ENCODE peak calls at places on chromosomes 1 and 21, in nine cellular contexts. One of them, this sample, is unnamed.
A peak's percentile ranks its signal among the peaks of the same experiment; 100 is the strongest.

GRCh38 chr1:61299468-61299867 is 217.1 kb downstream of the NFIA start:
- DNase-seq in psoas muscle: no peak
- DNase-seq in neural progenitor cell: no peak
- DNase-seq in glutamatergic neuron: no peak
- DNase-seq in fibroblast of the aortic adventitia: peak; percentile 30
- DNase-seq in neural crest cell: no peak
- DNase-seq in H1: no peak
- DNase-seq in left ventricle myocardium inferior: no peak
- DNase-seq in bronchial epithelial cell: no peak
- DNase-seq in this sample: no peak

GRCh38 chr1:201739492-201740085 is 89.4 kb upstream of the IPO9 start:
- DNase-seq in left ventricle myocardium inferior: peak; percentile 74
- DNase-seq in H1: peak; percentile 77
- DNase-seq in glutamatergic neuron: peak; percentile 74
- DNase-seq in neural crest cell: peak; percentile 49
- DNase-seq in neural progenitor cell: peak; percentile 82
- DNase-seq in bronchial epithelial cell: peak; percentile 67
- DNase-seq in fibroblast of the aortic adventitia: no peak
- DNase-seq in psoas muscle: peak; percentile 46
- DNase-seq in this sample: peak; percentile 58

GRCh38 chr1:94104127-94104684 is 16.7 kb downstream of the ABCA4 start:
- DNase-seq in glutamatergic neuron: no peak
- DNase-seq in neural progenitor cell: no peak
- DNase-seq in bronchial epithelial cell: no peak
- DNase-seq in left ventricle myocardium inferior: no peak
- DNase-seq in psoas muscle: no peak
- DNase-seq in H1: no peak
- DNase-seq in fibroblast of the aortic adventitia: no peak
- DNase-seq in neural crest cell: no peak
- DNase-seq in this sample: no peak

GRCh38 chr1:26218906-26219494 is 15.0 kb upstream of the CEP85 start:
- DNase-seq in left ventricle myocardium inferior: peak; percentile 26
- DNase-seq in fibroblast of the aortic adventitia: no peak
- DNase-seq in H1: no peak
- DNase-seq in neural crest cell: no peak
- DNase-seq in bronchial epithelial cell: no peak
- DNase-seq in neural progenitor cell: no peak
- DNase-seq in psoas muscle: no peak
- DNase-seq in glutamatergic neuron: no peak
- DNase-seq in this sample: no peak

GRCh38 chr1:172699111-172699510 is 40.2 kb downstream of the FASLG start:
- DNase-seq in left ventricle myocardium inferior: no peak
- DNase-seq in glutamatergic neuron: no peak
- DNase-seq in fibroblast of the aortic adventitia: peak; percentile 22
- DNase-seq in psoas muscle: no peak
- DNase-seq in H1: no peak
- DNase-seq in bronchial epithelial cell: peak; percentile 91
- DNase-seq in neural crest cell: no peak
- DNase-seq in neural progenitor cell: no peak
- DNase-seq in this sample: no peak

GRCh38 chr1:155079487-155080249 is 1.0 kb downstream of the EFNA3 start:
- DNase-seq in H1: peak; percentile 68
- DNase-seq in fibroblast of the aortic adventitia: no peak
- DNase-seq in psoas muscle: no peak
- DNase-seq in left ventricle myocardium inferior: no peak
- DNase-seq in glutamatergic neuron: peak; percentile 56
- DNase-seq in neural progenitor cell: peak; percentile 46
- DNase-seq in neural crest cell: no peak
- DNase-seq in bronchial epithelial cell: no peak
- DNase-seq in this sample: no peak

GRCh38 chr1:180231506-180232420 is 1.7 kb downstream of the LHX4 start:
- DNase-seq in psoas muscle: no peak
- DNase-seq in neural crest cell: no peak
- DNase-seq in fibroblast of the aortic adventitia: peak; percentile 32
- DNase-seq in left ventricle myocardium inferior: no peak
- DNase-seq in neural progenitor cell: peak; percentile 82
- DNase-seq in glutamatergic neuron: no peak
- DNase-seq in H1: peak; percentile 77
- DNase-seq in bronchial epithelial cell: peak; percentile 20
- DNase-seq in this sample: peak; percentile 70

GRCh38 chr21:34272321-34272720 is 91.5 kb upstream of the KCNE2 start:
- DNase-seq in H1: no peak
- DNase-seq in neural progenitor cell: no peak
- DNase-seq in fibroblast of the aortic adventitia: no peak
- DNase-seq in bronchial epithelial cell: no peak
- DNase-seq in psoas muscle: no peak
- DNase-seq in left ventricle myocardium inferior: no peak
- DNase-seq in neural crest cell: no peak
- DNase-seq in glutamatergic neuron: no peak
- DNase-seq in this sample: no peak

GRCh38 chr1:10286244-10286643 is 75.9 kb downstream of the KIF1B start:
- DNase-seq in H1: no peak
- DNase-seq in psoas muscle: no peak
- DNase-seq in bronchial epithelial cell: no peak
- DNase-seq in neural crest cell: no peak
- DNase-seq in fibroblast of the aortic adventitia: peak; percentile 25
- DNase-seq in glutamatergic neuron: no peak
- DNase-seq in neural progenitor cell: no peak
- DNase-seq in left ventricle myocardium inferior: no peak
- DNase-seq in this sample: no peak

GRCh38 chr1:10288059-10288615 is 77.8 kb downstream of the KIF1B start:
- DNase-seq in neural crest cell: no peak
- DNase-seq in glutamatergic neuron: no peak
- DNase-seq in fibroblast of the aortic adventitia: no peak
- DNase-seq in left ventricle myocardium inferior: no peak
- DNase-seq in H1: no peak
- DNase-seq in bronchial epithelial cell: no peak
- DNase-seq in neural progenitor cell: no peak
- DNase-seq in psoas muscle: no peak
- DNase-seq in this sample: no peak

GRCh38 chr1:10291705-10292104 is 81.3 kb downstream of the KIF1B start:
- DNase-seq in H1: no peak
- DNase-seq in bronchial epithelial cell: no peak
- DNase-seq in neural crest cell: no peak
- DNase-seq in psoas muscle: no peak
- DNase-seq in left ventricle myocardium inferior: no peak
- DNase-seq in fibroblast of the aortic adventitia: no peak
- DNase-seq in glutamatergic neuron: no peak
- DNase-seq in neural progenitor cell: no peak
- DNase-seq in this sample: no peak

GRCh38 chr1:10283318-10283984 is 73.1 kb downstream of the KIF1B start:
- DNase-seq in neural progenitor cell: no peak
- DNase-seq in H1: no peak
- DNase-seq in psoas muscle: no peak
- DNase-seq in glutamatergic neuron: no peak
- DNase-seq in bronchial epithelial cell: no peak
- DNase-seq in neural crest cell: no peak
- DNase-seq in left ventricle myocardium inferior: no peak
- DNase-seq in fibroblast of the aortic adventitia: no peak
- DNase-seq in this sample: peak; percentile 45

GRCh38 chr1:10287023-10287645 is 76.8 kb downstream of the KIF1B start:
- DNase-seq in glutamatergic neuron: no peak
- DNase-seq in fibroblast of the aortic adventitia: peak; percentile 63
- DNase-seq in psoas muscle: no peak
- DNase-seq in neural progenitor cell: no peak
- DNase-seq in left ventricle myocardium inferior: no peak
- DNase-seq in bronchial epithelial cell: no peak
- DNase-seq in H1: no peak
- DNase-seq in neural crest cell: no peak
- DNase-seq in this sample: no peak
- TF ChIP-seq CTCF in glutamatergic neuron: no peak
- TF ChIP-seq CTCF in fibroblast of the aortic adventitia: no peak
- TF ChIP-seq CTCF in psoas muscle: no peak
- TF ChIP-seq CTCF in neural progenitor cell: no peak
- TF ChIP-seq CTCF in left ventricle myocardium inferior: no peak
- TF ChIP-seq CTCF in bronchial epithelial cell: no peak
- TF ChIP-seq CTCF in H1: no peak
- TF ChIP-seq CTCF in neural crest cell: no peak
- TF ChIP-seq CTCF in this sample: no peak

DNA sequence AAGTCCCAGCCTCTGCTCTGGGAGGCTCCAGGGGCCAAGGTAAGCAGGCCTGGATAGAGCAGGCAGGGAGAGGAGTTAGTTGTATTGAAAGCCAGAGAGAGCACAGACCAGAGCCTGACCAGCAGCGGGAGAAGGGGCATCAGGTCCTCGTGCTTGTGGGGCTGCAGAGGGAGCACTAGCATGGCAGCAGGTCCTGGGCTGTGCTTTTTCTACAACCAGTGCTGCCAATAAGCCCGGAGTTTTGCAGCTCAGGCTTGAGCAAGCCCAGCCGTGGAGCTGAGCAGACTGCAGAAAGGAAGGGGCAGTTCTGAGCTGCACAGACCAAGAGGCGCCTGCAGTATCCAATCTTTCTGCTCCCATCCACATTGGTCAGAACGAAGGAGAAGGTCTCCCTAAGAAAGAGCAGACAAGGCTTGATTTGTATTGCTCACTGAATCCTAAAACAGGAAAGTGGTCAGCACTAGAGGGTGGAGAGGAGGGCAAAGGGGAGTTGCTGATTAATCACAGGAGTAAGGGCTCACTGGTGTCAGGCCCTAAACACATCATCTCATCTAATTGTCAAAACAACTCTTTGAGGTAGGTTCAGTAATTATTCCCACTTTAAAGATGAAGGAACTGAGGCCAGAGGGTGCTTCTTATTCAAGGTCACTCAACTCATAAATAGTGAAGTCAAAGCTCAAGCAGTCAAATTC is 2.7 kb downstream of the DENND2D start:
- DNase-seq in glutamatergic neuron: peak; percentile 43
- DNase-seq in fibroblast of the aortic adventitia: no peak
- DNase-seq in psoas muscle: no peak
- DNase-seq in left ventricle myocardium inferior: no peak
- DNase-seq in neural progenitor cell: peak; percentile 64
- DNase-seq in H1: peak; percentile 68
- DNase-seq in neural crest cell: no peak
- DNase-seq in bronchial epithelial cell: no peak
- DNase-seq in this sample: peak; percentile 58
- TF ChIP-seq CTCF in glutamatergic neuron: peak; percentile 20
- TF ChIP-seq CTCF in fibroblast of the aortic adventitia: peak; percentile 32
- TF ChIP-seq CTCF in psoas muscle: no peak
- TF ChIP-seq CTCF in left ventricle myocardium inferior: peak; percentile 16
- TF ChIP-seq CTCF in neural progenitor cell: peak; percentile 57
- TF ChIP-seq CTCF in H1: peak; percentile 86
- TF ChIP-seq CTCF in neural crest cell: peak; percentile 48
- TF ChIP-seq CTCF in bronchial epithelial cell: peak; percentile 22
- TF ChIP-seq CTCF in this sample: peak; percentile 68

DNA sequence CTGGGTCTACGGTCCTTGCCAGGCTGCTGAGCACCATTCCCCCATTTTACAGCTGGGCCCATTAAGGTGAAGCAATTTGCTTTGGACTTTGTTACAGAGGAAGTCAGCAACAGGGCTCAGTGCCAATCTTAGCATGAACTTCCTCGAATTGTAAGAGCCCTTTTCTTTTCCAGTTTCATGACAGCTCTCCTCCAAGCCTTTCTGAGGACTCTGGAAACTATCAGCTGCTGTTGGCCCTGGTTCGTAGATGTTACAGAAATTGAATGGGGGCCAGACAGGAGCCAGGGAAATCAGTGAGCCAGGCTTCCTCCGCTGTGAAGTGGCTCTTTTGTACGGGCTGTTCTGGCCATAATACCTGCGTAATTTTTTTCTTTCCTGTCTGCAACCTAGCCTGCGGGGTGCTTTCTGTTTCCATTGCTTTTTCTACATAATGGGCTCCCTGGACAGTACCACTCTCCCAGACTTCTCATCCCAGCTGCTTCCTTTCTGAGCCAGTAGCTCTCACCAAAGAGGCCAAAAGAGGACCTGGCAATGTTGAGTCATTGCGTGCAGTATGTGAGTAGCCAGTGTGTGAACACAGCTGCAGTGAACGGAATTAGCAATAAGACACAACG is 386.3 kb downstream of the DISC1 start:
- DNase-seq in glutamatergic neuron: no peak
- DNase-seq in left ventricle myocardium inferior: peak; percentile 26
- DNase-seq in bronchial epithelial cell: peak; percentile 5
- DNase-seq in fibroblast of the aortic adventitia: peak; percentile 81
- DNase-seq in psoas muscle: peak; percentile 35
- DNase-seq in neural crest cell: no peak
- DNase-seq in H1: no peak
- DNase-seq in neural progenitor cell: no peak
- DNase-seq in this sample: no peak
- TF ChIP-seq CTCF in glutamatergic neuron: no peak
- TF ChIP-seq CTCF in left ventricle myocardium inferior: no peak
- TF ChIP-seq CTCF in bronchial epithelial cell: no peak
- TF ChIP-seq CTCF in fibroblast of the aortic adventitia: no peak
- TF ChIP-seq CTCF in psoas muscle: no peak
- TF ChIP-seq CTCF in neural crest cell: no peak
- TF ChIP-seq CTCF in H1: no peak
- TF ChIP-seq CTCF in neural progenitor cell: no peak
- TF ChIP-seq CTCF in this sample: no peak

DNA sequence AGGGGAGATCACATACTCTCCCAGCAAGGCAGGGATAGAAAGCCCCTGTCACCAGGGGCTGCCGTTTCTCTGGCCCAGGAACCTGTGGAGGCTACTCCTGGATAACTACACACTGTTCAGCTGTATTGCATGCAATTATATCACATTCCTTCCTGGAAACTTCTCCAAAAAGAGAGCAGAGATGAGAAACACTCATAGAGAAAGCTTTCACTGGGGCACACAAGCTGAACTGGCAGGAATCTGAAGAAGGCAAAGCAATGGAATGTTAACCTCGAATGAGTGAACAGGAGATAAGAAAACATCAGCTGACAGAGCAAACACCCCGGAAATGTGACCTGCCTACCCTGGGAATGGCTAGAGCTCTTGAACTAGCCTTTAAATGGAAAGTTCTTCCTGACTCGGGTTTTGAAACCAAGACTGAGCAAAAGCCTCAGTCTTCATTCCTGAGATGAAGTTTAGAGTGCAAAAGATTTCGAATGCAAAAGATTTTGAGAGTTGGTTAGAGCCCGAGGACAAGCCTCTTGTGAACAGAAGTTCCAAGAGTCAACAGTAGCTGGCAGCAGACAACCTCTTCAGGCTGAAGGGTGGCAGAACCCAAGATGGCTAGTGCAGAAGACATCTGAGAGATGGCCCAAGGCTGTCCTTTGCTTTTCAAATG is 32.3 kb downstream of the CCN1 start:
- DNase-seq in neural crest cell: no peak
- DNase-seq in bronchial epithelial cell: peak; percentile 68
- DNase-seq in left ventricle myocardium inferior: no peak
- DNase-seq in psoas muscle: no peak
- DNase-seq in H1: no peak
- DNase-seq in glutamatergic neuron: no peak
- DNase-seq in neural progenitor cell: peak; percentile 33
- DNase-seq in fibroblast of the aortic adventitia: peak; percentile 98
- DNase-seq in this sample: no peak
- TF ChIP-seq CTCF in neural crest cell: peak; percentile 42
- TF ChIP-seq CTCF in bronchial epithelial cell: peak; percentile 79
- TF ChIP-seq CTCF in left ventricle myocardium inferior: peak; percentile 39
- TF ChIP-seq CTCF in psoas muscle: peak; percentile 70
- TF ChIP-seq CTCF in H1: peak; percentile 21
- TF ChIP-seq CTCF in glutamatergic neuron: no peak
- TF ChIP-seq CTCF in neural progenitor cell: peak; percentile 47
- TF ChIP-seq CTCF in fibroblast of the aortic adventitia: peak; percentile 70
- TF ChIP-seq CTCF in this sample: peak; percentile 39